ENCODE peak calls at places on chromosomes 5 and 9, in five cellular contexts. M is fibroblast of pulmonary artery, T is endothelial cell of umbilical vein, A is fibroblast of mammary gland, Z is endothelial cell. V is an unnamed sample.

GRCh38 chr5:127799293-127799905 is 96.2 kb downstream of the CCDC192 start:
- DNase-seq in M (no peak), T (no peak), Z (no peak), A (no peak), V (no peak)

GRCh38 chr5:139342423-139342723 is 719 bp downstream of the PAIP2 start:
- DNase-seq in T (no peak), Z (no peak), A (no peak), M (no peak), V (no peak)

GRCh38 chr9:132755096-132755495 is 84.8 kb downstream of the GTF3C4 start:
- DNase-seq in T (no peak), M (no peak), Z (no peak), A (no peak), V (no peak)

GRCh38 chr5:96655506-96655905 is 6.7 kb upstream of the CAST start:
- DNase-seq in M (peak; percentile 43), A (peak; percentile 67), Z (no peak), T (peak; percentile 26), V (no peak)

GRCh38 chr5:116455061-116455460 is 119.6 kb downstream of the SEMA6A start:
- DNase-seq in M (peak; percentile 31), Z (no peak), A (peak; percentile 47), T (no peak), V (no peak)

GRCh38 chr9:100099722-100100042 is 639 bp downstream of the INVS start:
- DNase-seq in A (no peak), T (no peak), Z (no peak), M (no peak), V (no peak)

GRCh38 chr5:98573834-98574233 is 199.6 kb upstream of the RGMB start:
- DNase-seq in A (no peak), M (no peak), Z (no peak), T (no peak), V (no peak)

GRCh38 chr5:155943516-155944407 is 383.2 kb upstream of the SGCD start:
- DNase-seq in M (peak; percentile 44), A (peak; percentile 61), T (no peak), Z (peak; percentile 53), V (peak; percentile 58)

GRCh38 chr5:151483647-151484046 is 36.2 kb downstream of the SLC36A1 start:
- DNase-seq in M (no peak), Z (no peak), A (no peak), T (no peak), V (no peak)

GRCh38 chr5:74232281-74232680 is 408.2 kb downstream of the ENC1 start:
- DNase-seq in A (peak; percentile 92), Z (no peak), M (peak; percentile 56), T (no peak), V (no peak)

GRCh38 chr9:97852399-97853055 is 499 bp upstream of the FOXE1 start:
- DNase-seq in A (no peak), M (no peak), Z (no peak), T (no peak), V (no peak)

GRCh38 chr5:103993028-103993427 is 430.4 kb upstream of the NUDT12 start:
- DNase-seq in M (no peak), Z (no peak), A (no peak), T (no peak), V (no peak)

GRCh38 chr5:150486402-150487198 is 21.3 kb upstream of the NDST1 start:
- DNase-seq in T (peak; percentile 66), A (peak; percentile 35), Z (peak; percentile 77), M (peak; percentile 48), V (peak; percentile 56)

GRCh38 chr9:34863426-34863825 is 94.7 kb upstream of the PHF24 start:
- DNase-seq in A (no peak), Z (no peak), T (no peak), M (no peak), V (no peak)

GRCh38 chr9:34866614-34867013 is 91.5 kb upstream of the PHF24 start:
- DNase-seq in A (no peak), Z (no peak), M (no peak), T (no peak), V (no peak)

GRCh38 chr9:34869390-34869789 is 88.7 kb upstream of the PHF24 start:
- DNase-seq in M (peak; percentile 60), Z (no peak), A (peak; percentile 51), T (peak; percentile 19), V (peak; percentile 52)
- TF ChIP-seq CTCF in M (peak; percentile 61), Z (no peak), A (peak; percentile 45), T (no peak), V (peak; percentile 70)

GRCh38 chr5:43893951-43894684 is 291.1 kb downstream of the NNT start:
- DNase-seq in M (no peak), A (no peak), T (no peak), Z (no peak), V (no peak)

GRCh38 chr5:43900974-43901373 is 298.0 kb downstream of the NNT start:
- DNase-seq in Z (no peak), T (no peak), A (no peak), M (no peak), V (no peak)

GRCh38 chr5:43891112-43891511 is 288.1 kb downstream of the NNT start:
- DNase-seq in Z (no peak), A (peak; percentile 30), M (no peak), T (no peak), V (no peak)

DNA sequence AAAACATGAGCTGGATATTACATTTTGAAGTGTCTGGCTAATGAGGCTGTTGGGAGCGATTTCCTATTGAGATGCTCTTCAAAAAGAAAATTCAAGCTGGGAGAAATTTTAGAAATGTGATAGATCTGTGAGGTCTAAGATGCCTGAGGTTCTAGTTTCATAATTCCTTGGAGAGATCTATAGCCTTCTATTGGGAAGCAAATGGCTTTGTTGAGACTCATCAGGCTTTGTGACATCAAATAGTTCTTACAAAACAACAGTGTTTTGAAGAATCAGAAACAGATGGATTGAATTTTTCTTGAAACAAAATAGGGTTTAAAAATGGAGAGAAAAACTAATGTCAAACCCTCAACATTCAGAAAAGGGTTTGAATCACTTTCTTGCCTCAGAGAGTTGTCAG is 292.9 kb downstream of the NNT start:
- DNase-seq in Z (no peak), M (no peak), T (no peak), A (peak; percentile 7), V (no peak)
- TF ChIP-seq CTCF in Z (no peak), M (no peak), T (no peak), A (no peak), V (no peak)

DNA sequence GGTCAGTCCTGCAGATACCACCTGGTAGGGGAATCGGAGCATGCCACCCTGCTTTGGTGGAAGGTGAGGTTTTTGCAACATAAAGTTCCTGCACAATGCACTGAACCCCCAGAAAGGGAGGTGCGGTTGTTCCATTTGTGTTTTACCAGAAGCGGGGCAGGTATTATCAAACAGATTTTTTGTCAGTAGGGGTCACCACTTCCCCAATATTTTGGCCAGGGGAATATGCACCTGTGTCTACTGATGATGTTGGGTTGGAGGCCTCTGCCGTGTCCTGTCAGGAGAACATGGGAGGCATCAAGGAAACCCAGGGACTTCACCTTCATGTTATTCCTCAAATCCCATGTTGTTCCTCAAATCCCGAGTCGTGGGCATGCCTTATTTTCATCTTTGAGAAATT is 438.7 kb downstream of the NTRK2 start:
- DNase-seq in A (no peak), T (no peak), M (no peak), Z (no peak), V (no peak)
- TF ChIP-seq CTCF in A (no peak), T (no peak), M (no peak), Z (no peak), V (no peak)

DNA sequence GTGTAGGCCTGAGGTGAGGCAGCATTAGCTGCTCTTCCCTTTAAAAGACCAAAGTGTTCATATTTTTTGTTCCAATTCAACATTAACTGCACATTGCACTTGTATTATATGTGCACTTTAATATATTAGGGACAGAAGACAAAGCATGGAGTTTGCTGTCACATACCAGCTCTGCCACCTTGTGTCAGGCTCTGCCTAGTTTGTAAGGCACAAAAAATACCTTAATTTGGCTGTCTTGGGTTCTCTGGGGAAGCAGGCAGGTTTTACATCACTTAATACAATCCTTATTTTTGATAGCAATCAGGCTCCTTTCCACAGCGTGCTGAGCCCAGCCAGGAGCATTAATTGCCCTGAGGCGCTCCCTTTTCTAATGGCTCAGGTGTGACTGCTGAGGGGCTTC is 131.8 kb downstream of the SCAMP1 start:
- DNase-seq in Z (no peak), M (no peak), T (no peak), A (no peak), V (no peak)
- TF ChIP-seq CTCF in Z (no peak), M (no peak), T (no peak), A (no peak), V (no peak)

DNA sequence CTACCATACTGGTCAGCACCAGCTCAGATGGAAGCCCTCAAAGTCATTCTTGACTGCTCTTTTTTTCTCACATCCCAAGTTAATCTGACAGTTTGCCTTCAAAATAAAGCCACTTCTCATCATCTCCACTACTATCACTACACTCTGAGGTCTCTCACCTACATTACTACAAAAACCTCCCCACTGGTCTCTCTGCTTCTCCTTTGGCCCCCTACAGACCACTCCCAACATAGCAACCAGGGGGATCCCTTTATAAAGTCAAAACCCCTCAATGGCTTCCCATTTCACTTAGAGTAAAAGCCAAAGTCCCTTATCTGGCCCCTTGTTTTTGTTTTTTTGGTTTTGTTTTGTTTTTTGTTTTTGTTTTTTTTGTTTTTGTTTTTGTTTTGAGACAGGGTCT is 4.6 kb downstream of the ARAP3 start:
- DNase-seq in A (no peak), T (peak; percentile 21), Z (peak; percentile 53), M (no peak), V (no peak)
- TF ChIP-seq CTCF in A (no peak), T (peak; percentile 31), Z (peak; percentile 66), M (peak; percentile 24), V (peak; percentile 17)

GRCh38 chr9:126956929-126957686 is 42.5 kb downstream of the RALGPS1 start:
- DNase-seq in M (peak; percentile 42), T (no peak), Z (no peak), A (peak; percentile 71), V (no peak)
- TF ChIP-seq CTCF in M (no peak), T (no peak), Z (no peak), A (no peak), V (no peak)

GRCh38 chr9:35729700-35730485 is 2.1 kb downstream of the TLN1 start:
- DNase-seq in T (peak; percentile 52), A (peak; percentile 92), Z (peak; percentile 39), M (peak; percentile 79), V (peak; percentile 24)
- TF ChIP-seq CTCF in T (peak; percentile 67), A (peak; percentile 75), Z (peak; percentile 68), M (peak; percentile 77), V (peak; percentile 56)